ENCODE peak calls at places on chromosomes 7 and 10, in five cellular contexts. Q is HCT116, S is SK-N-SH, B is K562, T is HepG2. W is an unnamed sample.

GRCh38 chr10:69093933-69094332 is 6.0 kb downstream of the SRGN start:
- DNase-seq in Q (peak), S (no peak), B (peak), T (peak), W (peak)

GRCh38 chr7:95608344-95609173 is 12.2 kb upstream of the PDK4 start:
- DNase-seq in Q (peak), S (peak), B (peak), T (peak), W (peak)

GRCh38 chr10:52491246-52492000 is 177.3 kb downstream of the DKK1 start:
- DNase-seq in Q (no peak), S (no peak), B (no peak), T (no peak), W (no peak)

GRCh38 chr10:37456456-37456855 is 331.1 kb downstream of the ANKRD30A start:
- DNase-seq in Q (no peak), S (no peak), B (no peak), T (no peak), W (no peak)

GRCh38 chr10:64396105-64396504 is 874.9 kb downstream of the REEP3 start:
- DNase-seq in Q (no peak), S (no peak), B (no peak), T (no peak), W (no peak)

GRCh38 chr10:125154529-125154928 is 5.8 kb downstream of the CTBP2 start:
- DNase-seq in Q (no peak), S (no peak), B (no peak), T (no peak), W (no peak)

GRCh38 chr7:4169505-4169904 is 512.6 kb upstream of the FOXK1 start:
- DNase-seq in Q (peak), S (no peak), B (no peak), T (no peak), W (peak)

GRCh38 chr7:130593033-130593432 is 75.5 kb downstream of the COPG2 start:
- DNase-seq in Q (no peak), S (no peak), B (no peak), T (no peak), W (no peak)

GRCh38 chr7:96739609-96740008 is 30.0 kb upstream of the SEM1 start:
- DNase-seq in Q (no peak), S (no peak), B (no peak), T (no peak), W (no peak)

GRCh38 chr7:150420242-150420641 is 30.2 kb upstream of the GIMAP8 start:
- DNase-seq in Q (no peak), S (no peak), B (no peak), T (no peak), W (no peak)

GRCh38 chr10:6542999-6543430 is 37.1 kb downstream of the PRKCQ start:
- DNase-seq in Q (no peak), S (no peak), B (no peak), T (peak), W (peak)

GRCh38 chr10:86385806-86386205 is 19.2 kb upstream of the GRID1 start:
- DNase-seq in Q (peak), S (no peak), B (no peak), T (no peak), W (no peak)

GRCh38 chr10:24035761-24036160 is 173.2 kb upstream of the KIAA1217 start:
- DNase-seq in Q (no peak), S (no peak), B (no peak), T (no peak), W (no peak)

GRCh38 chr7:97317575-97317974 is 200.1 kb downstream of the SDHAF3 start:
- DNase-seq in Q (no peak), S (no peak), B (no peak), T (no peak), W (no peak)

GRCh38 chr7:44486693-44487092 is 3.8 kb downstream of the NUDCD3 start:
- DNase-seq in Q (no peak), S (no peak), B (no peak), T (no peak), W (peak)

GRCh38 chr10:76429642-76430041 is 998.2 kb downstream of the LRMDA start:
- DNase-seq in Q (no peak), S (no peak), B (no peak), T (no peak), W (no peak)

GRCh38 chr10:110212119-110213006 is 5.0 kb downstream of the MXI1 start:
- DNase-seq in Q (no peak), S (no peak), B (peak), T (no peak), W (no peak)

GRCh38 chr7:102943425-102944169 is 30.8 kb downstream of the LRRC17 start:
- DNase-seq in Q (no peak), S (no peak), B (no peak), T (no peak), W (no peak)

GRCh38 chr7:131606346-131607290 is 50.2 kb upstream of the PODXL start:
- DNase-seq in Q (no peak), S (no peak), B (no peak), T (no peak), W (no peak)

GRCh38 chr10:97169911-97170693 is 15.7 kb downstream of the SLIT1 start:
- DNase-seq in Q (no peak), S (no peak), B (no peak), T (no peak), W (peak)

GRCh38 chr10:932589-932988 is 1.1 kb upstream of the LARP4B start:
- DNase-seq in Q (no peak), S (peak), B (no peak), T (no peak), W (no peak)

GRCh38 chr10:76175533-76176165 is 744.2 kb downstream of the LRMDA start:
- DNase-seq in Q (no peak), S (no peak), B (no peak), T (no peak), W (no peak)

GRCh38 chr10:127462643-127463295 is 86.3 kb upstream of the NPS start:
- DNase-seq in Q (no peak), S (no peak), B (no peak), T (peak), W (peak)
- TF ChIP-seq JUND in Q (no peak), S (no peak), B (no peak), T (no peak), W (no peak)

DNA sequence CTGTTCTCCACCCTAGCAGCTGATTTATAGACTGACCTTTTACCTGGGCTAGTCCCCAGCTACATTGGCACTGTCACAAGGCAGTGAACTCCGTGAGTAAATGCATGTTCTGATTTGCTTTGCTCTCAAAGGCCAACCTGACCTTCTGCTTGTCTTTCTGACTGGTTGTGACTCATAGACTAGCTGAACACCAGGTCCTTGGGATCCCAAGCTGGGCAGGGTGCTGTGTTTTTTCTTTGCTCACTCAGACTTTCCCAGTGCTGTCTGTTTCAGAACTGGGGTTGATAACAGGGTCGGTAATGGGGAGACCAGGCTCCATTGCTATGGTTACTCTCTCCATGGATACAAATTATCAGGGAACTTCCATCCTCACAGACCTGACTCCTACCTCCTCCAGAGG is 35.0 kb downstream of the EVX1 start:
- DNase-seq in Q (peak), S (no peak), B (no peak), T (peak), W (peak)
- TF ChIP-seq JUND in Q (peak), S (no peak), B (no peak), T (no peak), W (no peak)

GRCh38 chr10:3066317-3066931 is 924 bp upstream of the PFKP start:
- DNase-seq in Q (no peak), S (peak), B (peak), T (no peak), W (no peak)
- TF ChIP-seq JUND in Q (no peak), S (no peak), B (no peak), T (no peak), W (no peak)

GRCh38 chr10:61452655-61453641 is at the start of gene TMEM26:
- DNase-seq in Q (no peak), S (peak), B (peak), T (no peak), W (peak)
- TF ChIP-seq JUND in Q (no peak), S (no peak), B (no peak), T (no peak), W (no peak)

DNA sequence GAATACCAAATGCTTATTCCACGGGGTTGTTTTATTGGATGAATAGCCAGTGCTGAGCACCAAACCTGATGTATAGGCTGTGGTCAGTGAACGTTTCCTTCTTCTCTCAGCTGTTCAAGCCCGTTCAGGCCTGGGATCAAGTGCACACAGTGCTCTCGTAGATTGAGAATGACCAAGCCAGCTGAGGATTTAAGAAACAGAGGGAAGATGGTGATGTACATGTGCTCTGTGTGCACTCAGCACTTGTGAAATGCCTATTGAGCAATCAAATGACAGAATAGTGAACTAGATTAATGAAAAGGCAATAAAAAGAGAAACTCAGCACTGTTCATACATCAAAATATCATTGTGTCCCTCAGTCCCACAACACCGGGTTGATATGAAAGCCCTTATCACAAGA is 302.5 kb downstream of the BMPER start:
- DNase-seq in Q (no peak), S (no peak), B (no peak), T (no peak), W (no peak)
- TF ChIP-seq JUND in Q (no peak), S (no peak), B (no peak), T (no peak), W (no peak)

GRCh38 chr10:58963101-58963534 is 213.3 kb upstream of the PHYHIPL start:
- DNase-seq in Q (no peak), S (no peak), B (peak), T (peak), W (no peak)
- TF ChIP-seq JUND in Q (no peak), S (no peak), B (no peak), T (no peak), W (no peak)

DNA sequence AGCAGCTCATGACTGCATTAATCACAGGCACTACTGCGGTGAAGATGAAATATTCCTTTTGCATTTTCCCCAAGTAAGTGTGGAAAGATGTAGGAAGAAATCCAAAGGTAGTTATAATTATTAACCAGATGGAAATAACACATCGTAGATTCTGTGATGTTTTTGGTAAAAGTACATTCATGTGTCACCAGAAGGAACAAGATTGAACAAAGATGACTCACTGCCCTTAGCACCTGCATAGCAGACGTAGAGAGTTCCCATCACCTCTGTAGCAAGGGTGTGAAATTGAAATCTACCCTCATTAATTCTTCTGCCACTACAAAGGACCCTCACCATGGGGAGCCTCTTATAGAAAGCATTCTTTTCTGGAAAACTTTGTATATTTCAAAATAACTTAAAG is 37.0 kb downstream of the SMURF1 start:
- DNase-seq in Q (no peak), S (no peak), B (no peak), T (no peak), W (no peak)
- TF ChIP-seq JUND in Q (peak), S (peak), B (no peak), T (no peak), W (no peak)

DNA sequence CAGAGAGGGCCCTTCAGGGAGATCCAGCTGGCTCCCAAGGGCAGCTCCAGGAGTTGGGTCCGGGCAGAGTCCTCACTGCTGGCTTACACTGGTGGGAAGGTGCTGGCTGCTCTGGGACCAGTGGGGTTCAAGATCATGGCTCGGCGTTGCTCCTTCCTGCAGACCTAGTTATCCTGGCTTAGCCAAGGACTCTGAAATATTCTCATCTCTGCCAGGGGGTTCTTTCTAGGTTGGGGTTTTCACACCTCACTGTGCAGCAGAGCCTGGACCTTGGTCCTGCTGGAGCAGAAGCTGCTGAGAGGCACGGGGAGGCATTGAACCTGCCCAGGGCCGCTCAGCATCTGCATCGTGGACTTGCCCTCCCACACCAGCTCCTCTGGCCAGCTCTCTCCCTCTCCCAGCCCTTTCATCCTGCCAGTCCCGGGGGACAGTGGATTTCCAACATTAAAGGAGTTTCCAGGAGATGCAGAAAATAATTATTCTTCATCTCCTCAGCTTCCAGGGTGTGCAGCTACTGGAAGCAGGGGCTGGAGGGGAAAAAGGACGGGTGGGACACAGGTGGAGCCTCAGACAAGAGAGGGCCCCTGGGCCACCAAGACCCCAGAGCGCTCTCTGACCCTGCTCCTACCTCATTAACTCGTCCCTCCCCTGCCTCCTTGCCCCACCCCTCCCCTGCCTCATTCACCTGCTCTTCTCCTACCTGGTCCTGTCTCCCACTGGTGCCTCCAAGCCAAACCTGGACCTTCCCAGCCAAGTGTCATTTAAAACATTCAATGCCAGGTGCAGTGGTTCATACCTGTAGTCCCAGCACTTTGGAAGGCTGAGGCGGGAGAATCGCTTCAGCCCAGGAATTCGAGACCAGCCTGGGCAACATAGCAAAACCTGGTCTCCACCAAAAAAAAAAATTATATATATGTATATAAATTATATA is 42.5 kb downstream of the JAKMIP3 start:
- DNase-seq in Q (no peak), S (no peak), B (no peak), T (no peak), W (no peak)
- TF ChIP-seq JUND in Q (no peak), S (no peak), B (no peak), T (no peak), W (no peak)